ENCODE peak calls at places on chromosomes 13 and 19, in five cellular contexts. X is PC-9, W is left lung, H is IMR-90, C is left cardiac atrium. Q is an unnamed sample.
A peak's percentile ranks its signal among the peaks of the same experiment; 100 is the strongest.

GRCh38 chr19:7515471-7516226 is at the start of gene ZNF358:
- DNase-seq in X (no peak), W (peak; percentile 68), H (peak; percentile 46), C (peak; percentile 86), Q (peak; percentile 58)

GRCh38 chr13:74767031-74767430 is 632.8 kb upstream of the KLF12 start:
- DNase-seq in X (no peak), W (no peak), H (peak; percentile 66), C (no peak), Q (no peak)

GRCh38 chr19:27779953-27780352 is 1433.0 kb downstream of the UQCRFS1 start:
- DNase-seq in X (no peak), W (no peak), H (no peak), C (no peak), Q (no peak)

GRCh38 chr13:49310251-49310650 is 62.5 kb downstream of the CDADC1 start:
- DNase-seq in X (no peak), W (no peak), H (no peak), C (no peak), Q (no peak)

GRCh38 chr19:31144069-31144468 is 205.2 kb downstream of the TSHZ3 start:
- DNase-seq in X (no peak), W (no peak), H (no peak), C (no peak), Q (no peak)

GRCh38 chr13:99085846-99086148 is 107.9 kb upstream of the DOCK9 start:
- DNase-seq in X (no peak), W (no peak), H (no peak), C (no peak), Q (no peak)

GRCh38 chr13:113216165-113217056 is 7.0 kb downstream of the CUL4A start:
- DNase-seq in X (peak; percentile 89), W (peak; percentile 80), H (peak; percentile 74), C (peak; percentile 50), Q (peak; percentile 38)

GRCh38 chr19:19530423-19530804 is 1.7 kb downstream of the YJEFN3 start:
- DNase-seq in X (no peak), W (no peak), H (peak; percentile 36), C (no peak), Q (no peak)